ENCODE peak calls at places on chromosomes 6 and 20, in five cellular contexts. I, K, J, D and H are unnamed samples.

GRCh38 chr6:166624275-166624674 is 2.8 kb downstream of the RPS6KA2 start:
- DNase-seq in D (peak; percentile 53), I (no peak), J (no peak), K (no peak), H (no peak)

GRCh38 chr6:126427713-126428112 is 87.8 kb downstream of the CENPW start:
- DNase-seq in K (no peak), I (no peak), J (no peak), D (no peak), H (no peak)

GRCh38 chr20:62067547-62068260 is 2.0 kb upstream of the TAF4 start:
- DNase-seq in I (no peak), K (no peak), D (no peak), J (no peak), H (no peak)

GRCh38 chr20:10047427-10047826 is 12.6 kb downstream of the ANKEF1 start:
- DNase-seq in J (no peak), D (peak; percentile 11), I (no peak), K (no peak), H (no peak)

GRCh38 chr6:4687989-4688947 is 87.9 kb upstream of the CDYL start:
- DNase-seq in J (no peak), K (peak; percentile 57), D (peak; percentile 88), I (no peak), H (peak; percentile 75)

GRCh38 chr6:145713746-145714145 is 21.6 kb downstream of the EPM2A start:
- DNase-seq in D (no peak), J (no peak), I (no peak), K (no peak), H (no peak)

GRCh38 chr6:135310291-135310690 is 129.2 kb downstream of the MYB start:
- DNase-seq in K (no peak), D (no peak), I (no peak), J (no peak), H (no peak)

GRCh38 chr20:51385941-51386530 is 156.5 kb downstream of the NFATC2 start:
- DNase-seq in I (no peak), D (peak; percentile 71), K (no peak), J (no peak), H (peak; percentile 59)

GRCh38 chr6:165376100-165376499 is 66.7 kb upstream of the C6orf118 start:
- DNase-seq in I (no peak), D (no peak), K (no peak), J (no peak), H (no peak)

GRCh38 chr20:1528811-1529210 is 28.7 kb downstream of the SIRPD start:
- DNase-seq in I (no peak), J (no peak), D (no peak), K (no peak), H (no peak)

GRCh38 chr6:44228031-44228430 is 4.6 kb downstream of the SLC29A1 start:
- DNase-seq in K (no peak), I (no peak), J (no peak), D (no peak), H (no peak)

GRCh38 chr20:7912551-7912950 is 27.7 kb downstream of the HAO1 start:
- DNase-seq in I (no peak), J (no peak), D (no peak), K (no peak), H (no peak)

GRCh38 chr6:96852605-96853004 is 15.3 kb upstream of the GPR63 start:
- DNase-seq in I (no peak), K (no peak), D (no peak), J (no peak), H (no peak)